ENCODE peak calls at places on chromosome 21, in nine cellular contexts. Z is RWPE2; D is foreskin fibroblast; H is left ventricle myocardium inferior; F is CD4-positive, alpha-beta T cell; Q is heart right ventricle; V is right atrium auricular region; K is kidney; M is cardiac fibroblast. O is an unnamed sample.
A peak's percentile ranks its signal among the peaks of the same experiment; 100 is the strongest.

GRCh38 chr21:46325073-46325912 is 1.3 kb downstream of the PCNT start:
- DNase-seq in Z (no peak), D (peak; percentile 78), H (peak; percentile 42), F (no peak), Q (peak; percentile 52), V (no peak), K (peak; percentile 86), M (peak; percentile 52), O (no peak)

GRCh38 chr21:46097826-46098286 is at the start of gene COL6A2:
- DNase-seq in Z (peak; percentile 49), D (peak; percentile 92), H (peak; percentile 75), F (peak; percentile 42), Q (peak; percentile 64), V (peak; percentile 61), K (peak; percentile 86), M (peak; percentile 58), O (no peak)

GRCh38 chr21:46213620-46214286 is 14.8 kb downstream of the LSS start:
- DNase-seq in Z (peak; percentile 58), D (no peak), H (no peak), F (no peak), Q (no peak), V (no peak), K (no peak), M (no peak), O (no peak)

GRCh38 chr21:45324430-45325205 is 36.9 kb upstream of the POFUT2 start:
- DNase-seq in Z (peak; percentile 61), D (no peak), H (peak; percentile 20), F (no peak), Q (no peak), V (no peak), K (peak; percentile 79), M (no peak), O (no peak)

GRCh38 chr21:45496968-45497845 is 45.0 kb downstream of the SLC19A1 start:
- DNase-seq in Z (peak; percentile 52), D (no peak), H (peak; percentile 15), F (no peak), Q (no peak), V (no peak), K (peak; percentile 73), M (no peak), O (no peak)

GRCh38 chr21:17931080-17931479 is 111.9 kb upstream of the C21orf91 start:
- DNase-seq in Z (no peak), D (no peak), H (no peak), F (no peak), Q (no peak), V (no peak), K (no peak), M (no peak), O (no peak)

GRCh38 chr21:14213164-14213563 is 2.4 kb upstream of the LIPI start:
- DNase-seq in Z (no peak), D (no peak), H (no peak), F (no peak), Q (no peak), V (no peak), K (no peak), M (no peak), O (no peak)

GRCh38 chr21:17512245-17513213 is at the start of gene CXADR:
- DNase-seq in Z (peak; percentile 83), D (peak; percentile 54), H (peak; percentile 74), F (peak; percentile 72), Q (peak; percentile 63), V (no peak), K (peak; percentile 95), M (no peak), O (no peak)

GRCh38 chr21:29318354-29318753 is 19.6 kb downstream of the BACH1 start:
- DNase-seq in Z (no peak), D (peak; percentile 53), H (no peak), F (no peak), Q (no peak), V (no peak), K (no peak), M (peak; percentile 36), O (no peak)

DNA sequence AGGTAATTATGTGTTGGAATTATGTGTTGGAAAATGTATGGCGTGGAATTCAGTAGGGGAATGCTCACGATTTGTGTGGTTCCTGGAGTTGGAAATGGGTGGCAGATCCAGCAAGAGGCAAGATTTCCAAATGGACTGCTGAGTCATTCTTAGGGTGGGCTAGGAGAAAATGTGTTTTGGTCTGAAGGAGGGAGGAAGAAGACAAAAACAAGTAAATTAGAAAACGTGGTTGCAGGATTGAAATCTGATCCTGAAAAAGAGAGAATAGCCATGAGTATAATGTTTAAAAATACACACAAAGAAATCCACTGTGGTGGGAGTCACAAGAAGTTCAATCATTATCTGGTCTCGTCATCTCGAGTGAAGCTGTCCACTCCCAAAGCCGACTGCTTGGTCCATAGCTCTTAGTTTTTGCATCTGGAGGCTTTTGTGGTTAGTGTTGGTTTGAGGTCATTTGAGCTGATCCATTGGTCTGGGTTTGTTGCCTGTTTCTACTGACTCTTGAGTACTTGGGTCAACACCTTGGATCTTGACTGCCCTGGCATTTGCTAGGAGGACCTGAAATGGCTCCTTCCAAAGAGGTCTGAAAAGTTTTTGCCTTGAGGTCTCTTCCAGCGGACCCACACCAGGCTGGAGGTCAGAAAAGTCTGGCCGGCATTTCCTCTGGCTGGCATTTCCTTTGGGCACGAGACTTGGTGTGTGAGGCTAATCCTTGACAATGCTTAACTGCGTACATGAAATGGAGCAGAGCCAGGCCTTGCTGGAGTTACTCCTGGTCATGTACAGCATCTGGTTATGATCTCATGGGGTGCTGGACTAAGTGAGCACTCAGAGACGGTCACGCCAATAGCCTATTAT is 9.2 kb downstream of the MX2 start:
- DNase-seq in Z (no peak), D (no peak), H (no peak), F (no peak), Q (no peak), V (no peak), K (no peak), M (no peak), O (no peak)
- TF ChIP-seq CTCF in Z (no peak), D (no peak), H (no peak), F (no peak), Q (no peak), V (no peak), K (no peak), M (no peak), O (no peak)

DNA sequence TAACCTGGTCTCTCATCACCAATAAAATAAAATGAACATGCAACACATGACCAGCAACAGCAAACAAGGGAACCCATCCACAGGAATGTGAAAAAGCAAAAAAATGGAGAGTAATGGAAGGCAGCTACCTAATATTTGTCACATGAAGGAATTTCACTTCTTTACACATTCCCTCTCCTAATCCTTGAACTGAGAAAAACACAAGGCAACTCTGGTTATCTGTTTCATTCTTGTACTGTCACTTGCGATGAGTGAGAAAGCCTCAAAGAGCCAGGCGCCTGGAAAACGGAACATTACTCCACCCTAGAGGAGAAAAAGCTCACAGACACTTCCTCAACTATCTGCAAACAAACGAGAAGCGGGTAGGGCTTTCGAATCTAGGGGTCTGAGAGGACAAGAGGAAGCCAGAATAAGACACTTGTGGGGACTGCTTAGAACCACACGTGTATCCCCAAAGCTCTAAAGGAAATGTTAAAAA is 13.8 kb downstream of the HSF2BP start:
- DNase-seq in Z (no peak), D (peak; percentile 75), H (no peak), F (no peak), Q (peak; percentile 69), V (peak; percentile 92), K (no peak), M (peak; percentile 95), O (no peak)
- TF ChIP-seq CTCF in Z (peak; percentile 71), D (peak; percentile 77), H (peak; percentile 68), F (no peak), Q (peak; percentile 75), V (peak; percentile 67), K (peak; percentile 41), M (peak; percentile 71), O (peak; percentile 71)

GRCh38 chr21:31505975-31506374 is 153.5 kb upstream of the SOD1 start:
- DNase-seq in Z (no peak), D (no peak), H (no peak), F (no peak), Q (no peak), V (no peak), K (no peak), M (no peak), O (no peak)

GRCh38 chr21:31514598-31514997 is 144.9 kb upstream of the SOD1 start:
- DNase-seq in Z (no peak), D (no peak), H (no peak), F (no peak), Q (no peak), V (no peak), K (no peak), M (no peak), O (no peak)

GRCh38 chr21:31503939-31504338 is 155.6 kb upstream of the SOD1 start:
- DNase-seq in Z (no peak), D (no peak), H (no peak), F (no peak), Q (no peak), V (no peak), K (no peak), M (no peak), O (no peak)

GRCh38 chr21:31511258-31511657 is 148.2 kb upstream of the SOD1 start:
- DNase-seq in Z (no peak), D (no peak), H (no peak), F (no peak), Q (no peak), V (no peak), K (no peak), M (no peak), O (no peak)

DNA sequence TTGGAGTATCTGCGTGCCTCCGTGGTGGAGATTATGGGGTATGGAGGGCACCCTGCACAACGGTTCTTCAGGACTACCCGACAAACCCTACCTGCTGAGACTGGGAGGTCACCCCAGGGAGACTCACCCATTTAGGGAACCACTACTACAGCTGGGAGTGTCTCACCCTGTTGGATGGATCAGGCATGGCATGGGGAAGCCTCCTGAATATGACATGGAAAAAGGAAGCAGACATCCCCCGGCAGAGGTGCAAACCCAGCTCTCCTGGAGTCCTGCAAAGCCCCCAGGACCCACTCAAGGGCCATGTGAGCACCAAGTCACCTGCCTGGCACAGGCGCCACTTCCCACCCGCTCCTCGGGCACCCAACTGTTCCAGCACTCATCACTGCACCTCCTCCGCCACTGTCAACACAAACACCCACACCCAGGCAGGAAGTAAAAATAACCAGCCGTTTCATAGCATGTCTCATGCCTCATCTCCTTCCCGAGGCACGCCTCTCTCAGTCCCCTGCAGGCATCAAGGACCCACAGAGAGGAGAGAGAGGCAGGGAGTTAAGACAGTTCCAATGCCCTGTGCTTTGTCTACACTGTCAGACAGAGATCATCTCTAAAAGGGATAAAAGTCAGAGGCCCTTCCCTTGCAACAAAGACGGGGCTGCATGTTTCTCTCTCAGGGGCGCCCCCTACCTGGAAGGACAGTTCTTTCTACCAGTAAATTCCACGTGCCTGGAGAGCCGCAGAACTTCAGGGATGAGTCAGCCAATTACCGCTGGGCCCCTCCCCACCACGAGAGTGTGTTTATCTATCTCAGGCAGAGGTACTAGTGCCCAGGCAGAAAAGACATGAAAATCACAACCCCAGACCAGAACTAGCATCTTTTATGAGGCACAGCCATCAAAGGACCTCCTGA is 150.1 kb upstream of the SOD1 start:
- DNase-seq in Z (no peak), D (no peak), H (no peak), F (peak; percentile 51), Q (no peak), V (no peak), K (no peak), M (peak; percentile 11), O (no peak)
- TF ChIP-seq CTCF in Z (peak; percentile 37), D (no peak), H (no peak), F (peak; percentile 53), Q (no peak), V (no peak), K (peak; percentile 3), M (no peak), O (no peak)

DNA sequence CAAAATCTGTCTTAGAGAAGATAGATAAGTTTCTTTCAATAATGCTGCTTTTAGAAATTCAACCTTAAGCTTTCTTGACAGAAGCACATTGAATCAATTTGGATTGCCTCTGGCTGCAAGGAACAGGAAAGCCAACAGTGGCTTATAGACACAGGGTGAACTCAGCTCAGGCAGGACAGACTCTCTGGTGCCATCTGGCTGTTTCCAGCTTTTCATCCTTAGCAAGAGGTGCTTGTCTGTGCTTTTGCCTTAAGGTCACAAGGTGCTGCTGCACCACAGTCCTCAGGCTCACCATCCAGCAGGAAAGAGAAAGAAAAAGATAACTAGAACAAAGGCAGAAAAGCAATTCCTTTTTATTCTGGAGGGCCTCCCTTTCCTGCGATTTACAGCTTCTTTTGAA is 93.7 kb upstream of the ETS2 start:
- DNase-seq in Z (no peak), D (peak; percentile 48), H (no peak), F (no peak), Q (peak; percentile 19), V (no peak), K (no peak), M (peak; percentile 62), O (no peak)
- TF ChIP-seq CTCF in Z (peak; percentile 84), D (peak; percentile 64), H (peak; percentile 61), F (no peak), Q (peak; percentile 67), V (peak; percentile 57), K (no peak), M (peak; percentile 63), O (peak; percentile 49)